ENCODE peak calls at places on chromosomes 3 and 15, in four cellular contexts. One of them, this sample, is unnamed.

GRCh38 chr15:99042909-99043308 is 35.3 kb upstream of the PGPEP1L start:
- DNase-seq in A549: no peak
- DNase-seq in Peyer's patch: no peak
- DNase-seq in body of pancreas: no peak
- DNase-seq in this sample: no peak

GRCh38 chr15:91289324-91289723 is 189.3 kb downstream of the SV2B start:
- DNase-seq in A549: peak; percentile 7
- DNase-seq in Peyer's patch: no peak
- DNase-seq in body of pancreas: no peak
- DNase-seq in this sample: no peak

GRCh38 chr3:171772427-171773056 is 37.7 kb downstream of the PLD1 start:
- DNase-seq in A549: peak; percentile 55
- DNase-seq in Peyer's patch: no peak
- DNase-seq in body of pancreas: peak; percentile 61
- DNase-seq in this sample: peak; percentile 34

GRCh38 chr15:61835476-61836106 is 224.7 kb downstream of the VPS13C start:
- DNase-seq in A549: peak; percentile 57
- DNase-seq in Peyer's patch: peak; percentile 38
- DNase-seq in body of pancreas: peak; percentile 67
- DNase-seq in this sample: peak; percentile 33

GRCh38 chr3:141851411-141851810 is 25.0 kb upstream of the ATP1B3 start:
- DNase-seq in A549: no peak
- DNase-seq in Peyer's patch: no peak
- DNase-seq in body of pancreas: no peak
- DNase-seq in this sample: no peak

GRCh38 chr3:156433138-156433537 is 121.8 kb downstream of the SSR3 start:
- DNase-seq in A549: no peak
- DNase-seq in Peyer's patch: no peak
- DNase-seq in body of pancreas: no peak
- DNase-seq in this sample: no peak

GRCh38 chr3:141938011-141938350 is 61.5 kb downstream of the ATP1B3 start:
- DNase-seq in A549: no peak
- DNase-seq in Peyer's patch: no peak
- DNase-seq in body of pancreas: no peak
- DNase-seq in this sample: no peak

GRCh38 chr15:60972301-60972700 is 256.8 kb downstream of the RORA start:
- DNase-seq in A549: no peak
- DNase-seq in Peyer's patch: no peak
- DNase-seq in body of pancreas: no peak
- DNase-seq in this sample: no peak

GRCh38 chr3:71825551-71826283 is 40.8 kb upstream of the PROK2 start:
- DNase-seq in A549: no peak
- DNase-seq in Peyer's patch: no peak
- DNase-seq in body of pancreas: no peak
- DNase-seq in this sample: no peak

GRCh38 chr15:38795471-38796245 is 231.0 kb upstream of the RASGRP1 start:
- DNase-seq in A549: no peak
- DNase-seq in Peyer's patch: no peak
- DNase-seq in body of pancreas: no peak
- DNase-seq in this sample: no peak

GRCh38 chr15:70100495-70101331 is 3.0 kb upstream of the TLE3 start:
- DNase-seq in A549: peak; percentile 50
- DNase-seq in Peyer's patch: peak; percentile 60
- DNase-seq in body of pancreas: peak; percentile 47
- DNase-seq in this sample: no peak

GRCh38 chr3:61356678-61357077 is 105.4 kb upstream of the FHIT start:
- DNase-seq in A549: no peak
- DNase-seq in Peyer's patch: no peak
- DNase-seq in body of pancreas: no peak
- DNase-seq in this sample: no peak

GRCh38 chr3:54356299-54357037 is 234.1 kb downstream of the CACNA2D3 start:
- DNase-seq in A549: no peak
- DNase-seq in Peyer's patch: no peak
- DNase-seq in body of pancreas: no peak
- DNase-seq in this sample: no peak

GRCh38 chr3:12287727-12288465 is 974 bp upstream of the PPARG start:
- DNase-seq in A549: peak; percentile 53
- DNase-seq in Peyer's patch: no peak
- DNase-seq in body of pancreas: peak; percentile 16
- DNase-seq in this sample: peak; percentile 45

GRCh38 chr3:25689226-25689625 is 24.5 kb upstream of the TOP2B start:
- DNase-seq in A549: no peak
- DNase-seq in Peyer's patch: no peak
- DNase-seq in body of pancreas: no peak
- DNase-seq in this sample: no peak

GRCh38 chr3:46979958-46980497 is 562 bp downstream of the NBEAL2 start:
- DNase-seq in A549: no peak
- DNase-seq in Peyer's patch: peak; percentile 35
- DNase-seq in body of pancreas: peak; percentile 43
- DNase-seq in this sample: no peak

GRCh38 chr3:79369306-79369705 is 398.5 kb downstream of the ROBO1 start:
- DNase-seq in A549: no peak
- DNase-seq in Peyer's patch: no peak
- DNase-seq in body of pancreas: no peak
- DNase-seq in this sample: no peak

GRCh38 chr3:46854543-46854942 is 8.7 kb downstream of the MYL3 start:
- DNase-seq in A549: no peak
- DNase-seq in Peyer's patch: no peak
- DNase-seq in body of pancreas: peak; percentile 7
- DNase-seq in this sample: no peak

GRCh38 chr3:9384141-9384828 is 13.1 kb upstream of the SETD5 start:
- DNase-seq in A549: no peak
- DNase-seq in Peyer's patch: no peak
- DNase-seq in body of pancreas: no peak
- DNase-seq in this sample: no peak

GRCh38 chr3:4380013-4380412 is 76.8 kb downstream of the SETMAR start:
- DNase-seq in A549: no peak
- DNase-seq in Peyer's patch: no peak
- DNase-seq in body of pancreas: no peak
- DNase-seq in this sample: no peak

GRCh38 chr3:147775816-147776530 is 366.8 kb downstream of the ZIC1 start:
- DNase-seq in A549: no peak
- DNase-seq in Peyer's patch: no peak
- DNase-seq in body of pancreas: no peak
- DNase-seq in this sample: no peak

GRCh38 chr3:15120986-15121385 is 22.0 kb upstream of the RBSN start:
- DNase-seq in A549: no peak
- DNase-seq in Peyer's patch: no peak
- DNase-seq in body of pancreas: no peak
- DNase-seq in this sample: no peak

GRCh38 chr3:185332026-185332735 is 30.8 kb upstream of the MAP3K13 start:
- DNase-seq in A549: peak; percentile 80
- DNase-seq in Peyer's patch: no peak
- DNase-seq in body of pancreas: no peak
- DNase-seq in this sample: no peak

GRCh38 chr3:23738946-23739345 is 66.8 kb upstream of the UBE2E1 start:
- DNase-seq in A549: peak; percentile 58
- DNase-seq in Peyer's patch: no peak
- DNase-seq in body of pancreas: no peak
- DNase-seq in this sample: no peak

GRCh38 chr3:176926688-176927087 is 270.6 kb downstream of the TBL1XR1 start:
- DNase-seq in A549: no peak
- DNase-seq in Peyer's patch: no peak
- DNase-seq in body of pancreas: no peak
- DNase-seq in this sample: no peak

GRCh38 chr15:38389924-38390542 is 63.9 kb upstream of the FAM98B start:
- DNase-seq in A549: peak; percentile 50
- DNase-seq in Peyer's patch: peak; percentile 60
- DNase-seq in body of pancreas: peak; percentile 78
- DNase-seq in this sample: peak; percentile 12

GRCh38 chr3:55485208-55485791 is 1.8 kb downstream of the WNT5A start:
- DNase-seq in A549: peak; percentile 68
- DNase-seq in Peyer's patch: no peak
- DNase-seq in body of pancreas: peak; percentile 84
- DNase-seq in this sample: peak; percentile 83

GRCh38 chr15:94584833-94585244 is 353.5 kb downstream of the MCTP2 start:
- DNase-seq in A549: no peak
- DNase-seq in Peyer's patch: no peak
- DNase-seq in body of pancreas: no peak
- DNase-seq in this sample: no peak

GRCh38 chr3:128100126-128100525 is 23.5 kb downstream of the RUVBL1 start:
- DNase-seq in A549: no peak
- DNase-seq in Peyer's patch: no peak
- DNase-seq in body of pancreas: no peak
- DNase-seq in this sample: no peak

GRCh38 chr3:81726132-81726531 is 35.3 kb downstream of the GBE1 start:
- DNase-seq in A549: no peak
- DNase-seq in Peyer's patch: no peak
- DNase-seq in body of pancreas: no peak
- DNase-seq in this sample: no peak

GRCh38 chr3:150545419-150546225 is 674 bp downstream of the SERP1 start:
- DNase-seq in A549: peak; percentile 19
- DNase-seq in Peyer's patch: peak; percentile 41
- DNase-seq in body of pancreas: peak; percentile 55
- DNase-seq in this sample: peak; percentile 3

GRCh38 chr15:70799667-70800450 is 36.5 kb upstream of the UACA start:
- DNase-seq in A549: no peak
- DNase-seq in Peyer's patch: no peak
- DNase-seq in body of pancreas: peak; percentile 19
- DNase-seq in this sample: no peak

GRCh38 chr3:51945926-51946500 is 3.9 kb downstream of the PARP3 start:
- DNase-seq in A549: no peak
- DNase-seq in Peyer's patch: no peak
- DNase-seq in body of pancreas: peak; percentile 9
- DNase-seq in this sample: no peak

GRCh38 chr15:44726568-44727461 is 9.5 kb upstream of the TRIM69 start:
- DNase-seq in A549: peak; percentile 78
- DNase-seq in Peyer's patch: peak; percentile 81
- DNase-seq in body of pancreas: peak; percentile 39
- DNase-seq in this sample: peak; percentile 58

GRCh38 chr3:138114431-138114918 is 933 bp downstream of the DZIP1L start:
- DNase-seq in A549: peak; percentile 26
- DNase-seq in Peyer's patch: no peak
- DNase-seq in body of pancreas: no peak
- DNase-seq in this sample: peak; percentile 15

GRCh38 chr3:171953300-171954022 is 85.9 kb upstream of the FNDC3B start:
- DNase-seq in A549: no peak
- DNase-seq in Peyer's patch: no peak
- DNase-seq in body of pancreas: no peak
- DNase-seq in this sample: no peak

GRCh38 chr3:356947-357346 is 160.4 kb downstream of the CHL1 start:
- DNase-seq in A549: no peak
- DNase-seq in Peyer's patch: no peak
- DNase-seq in body of pancreas: peak; percentile 18
- DNase-seq in this sample: no peak

GRCh38 chr3:86180696-86181095 is 810.3 kb downstream of the VGLL3 start:
- DNase-seq in A549: peak; percentile 61
- DNase-seq in Peyer's patch: no peak
- DNase-seq in body of pancreas: no peak
- DNase-seq in this sample: no peak

GRCh38 chr15:83848315-83849050 is 194.6 kb downstream of the ADAMTSL3 start:
- DNase-seq in A549: peak; percentile 14
- DNase-seq in Peyer's patch: no peak
- DNase-seq in body of pancreas: no peak
- DNase-seq in this sample: peak; percentile 3

GRCh38 chr15:41024141-41024540 is 70.9 kb downstream of the CHAC1 start:
- DNase-seq in A549: no peak
- DNase-seq in Peyer's patch: no peak
- DNase-seq in body of pancreas: no peak
- DNase-seq in this sample: no peak
- TF ChIP-seq POLR2A in A549: no peak
- TF ChIP-seq POLR2A in Peyer's patch: no peak
- TF ChIP-seq POLR2A in body of pancreas: no peak
- TF ChIP-seq POLR2A in this sample: no peak

GRCh38 chr3:45595364-45596154 is 1.0 kb downstream of the LIMD1 start:
- DNase-seq in A549: peak; percentile 26
- DNase-seq in Peyer's patch: peak; percentile 35
- DNase-seq in body of pancreas: peak; percentile 52
- DNase-seq in this sample: no peak
- TF ChIP-seq POLR2A in A549: no peak
- TF ChIP-seq POLR2A in Peyer's patch: no peak
- TF ChIP-seq POLR2A in body of pancreas: no peak
- TF ChIP-seq POLR2A in this sample: no peak

GRCh38 chr3:197750396-197750831 is 731 bp downstream of the FYTTD1 start:
- DNase-seq in A549: peak; percentile 55
- DNase-seq in Peyer's patch: peak; percentile 88
- DNase-seq in body of pancreas: peak; percentile 64
- DNase-seq in this sample: peak; percentile 52
- TF ChIP-seq POLR2A in A549: no peak
- TF ChIP-seq POLR2A in Peyer's patch: peak; percentile 23
- TF ChIP-seq POLR2A in body of pancreas: peak; percentile 12
- TF ChIP-seq POLR2A in this sample: no peak

GRCh38 chr3:64685800-64686445 is 1.9 kb downstream of the ADAMTS9 start:
- DNase-seq in A549: peak; percentile 57
- DNase-seq in Peyer's patch: peak; percentile 24
- DNase-seq in body of pancreas: peak; percentile 81
- DNase-seq in this sample: no peak
- TF ChIP-seq POLR2A in A549: no peak
- TF ChIP-seq POLR2A in Peyer's patch: peak; percentile 41
- TF ChIP-seq POLR2A in body of pancreas: peak; percentile 77
- TF ChIP-seq POLR2A in this sample: no peak

GRCh38 chr15:52040167-52040900 is 21.3 kb downstream of the MAPK6 start:
- DNase-seq in A549: no peak
- DNase-seq in Peyer's patch: no peak
- DNase-seq in body of pancreas: peak; percentile 62
- DNase-seq in this sample: no peak

GRCh38 chr15:52042051-52042851 is 23.2 kb downstream of the MAPK6 start:
- DNase-seq in A549: no peak
- DNase-seq in Peyer's patch: no peak
- DNase-seq in body of pancreas: no peak
- DNase-seq in this sample: no peak

DNA sequence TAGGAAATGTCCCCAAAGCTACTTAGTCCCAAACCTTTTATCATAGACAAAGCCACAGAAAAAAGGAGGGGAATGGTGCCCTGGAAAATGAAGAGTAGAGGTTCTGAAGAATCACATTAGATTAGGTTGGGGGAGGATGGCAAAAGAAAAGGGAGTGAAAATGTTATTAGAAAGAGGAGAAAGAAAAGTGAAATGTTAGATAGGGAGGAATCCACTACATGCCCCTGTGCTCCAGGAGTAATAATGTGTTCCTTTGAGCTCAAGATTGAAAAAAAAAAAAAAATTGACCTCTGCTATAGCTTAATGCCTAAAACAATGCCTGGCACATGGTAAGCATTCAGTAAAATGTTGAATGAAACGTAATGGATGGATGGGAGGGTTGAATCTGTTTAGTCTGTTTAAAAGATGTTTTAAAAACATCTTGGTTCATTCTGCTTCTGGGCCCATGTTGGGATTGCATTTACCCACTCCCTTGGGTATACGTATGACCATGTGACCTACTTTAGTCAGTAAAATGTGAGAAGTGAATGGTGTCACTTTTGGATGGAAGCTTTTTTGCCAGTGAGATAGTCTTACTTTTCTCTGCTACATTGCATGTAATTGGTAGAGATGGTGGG is 19.0 kb downstream of the MAPK6 start:
- DNase-seq in A549: no peak
- DNase-seq in Peyer's patch: no peak
- DNase-seq in body of pancreas: no peak
- DNase-seq in this sample: no peak
- TF ChIP-seq POLR2A in A549: no peak
- TF ChIP-seq POLR2A in Peyer's patch: no peak
- TF ChIP-seq POLR2A in body of pancreas: no peak
- TF ChIP-seq POLR2A in this sample: no peak

GRCh38 chr3:190506271-190506670 is 7.6 kb upstream of the IL1RAP start:
- DNase-seq in A549: no peak
- DNase-seq in Peyer's patch: no peak
- DNase-seq in body of pancreas: no peak
- DNase-seq in this sample: no peak
- TF ChIP-seq POLR2A in A549: no peak
- TF ChIP-seq POLR2A in Peyer's patch: no peak
- TF ChIP-seq POLR2A in body of pancreas: no peak
- TF ChIP-seq POLR2A in this sample: no peak

GRCh38 chr3:126100688-126101301 is 16.9 kb upstream of the SLC41A3 start:
- DNase-seq in A549: no peak
- DNase-seq in Peyer's patch: no peak
- DNase-seq in body of pancreas: no peak
- DNase-seq in this sample: no peak
- TF ChIP-seq POLR2A in A549: no peak
- TF ChIP-seq POLR2A in Peyer's patch: no peak
- TF ChIP-seq POLR2A in body of pancreas: no peak
- TF ChIP-seq POLR2A in this sample: no peak

This sample was measured in H54.